ENCODE peak calls at places on chromosomes 13 and 19, in four cellular contexts. N, P, L and M are unnamed samples.
A peak's percentile ranks its signal among the peaks of the same experiment; 100 is the strongest.

GRCh38 chr13:113086991-113087922 is 18.3 kb upstream of the F7 start:
- DNase-seq in N (no peak), P (no peak), L (no peak), M (no peak)

GRCh38 chr19:42279902-42280760 is 11.1 kb downstream of the CIC start:
- DNase-seq in N (peak; percentile 85), P (peak; percentile 90), L (no peak), M (peak; percentile 99)

GRCh38 chr19:4102339-4103072 is 21.4 kb downstream of the MAP2K2 start:
- DNase-seq in N (no peak), P (no peak), L (no peak), M (no peak)

GRCh38 chr13:28636677-28637317 is 22.1 kb upstream of the POMP start:
- DNase-seq in N (peak; percentile 3), P (peak; percentile 57), L (no peak), M (peak; percentile 39)

GRCh38 chr13:114339779-114340534 is 25.7 kb downstream of the CHAMP1 start:
- DNase-seq in N (no peak), P (peak; percentile 52), L (no peak), M (peak; percentile 62)

GRCh38 chr13:93248627-93249047 is 22.0 kb downstream of the GPC6 start:
- DNase-seq in N (peak; percentile 78), P (no peak), L (no peak), M (no peak)

GRCh38 chr19:34831714-34832113 is 58.7 kb upstream of the ZNF599 start:
- DNase-seq in N (no peak), P (no peak), L (no peak), M (no peak)

GRCh38 chr19:1255186-1256161 is 7.1 kb downstream of the MIDN start:
- DNase-seq in N (no peak), P (no peak), L (no peak), M (no peak)

GRCh38 chr13:54989418-54989817 is 1960.8 kb downstream of the OLFM4 start:
- DNase-seq in N (no peak), P (no peak), L (no peak), M (no peak)

GRCh38 chr13:23778879-23779278 is 110.3 kb downstream of the MIPEP start:
- DNase-seq in N (no peak), P (no peak), L (no peak), M (no peak)

GRCh38 chr19:6736169-6736916 is 1.0 kb downstream of the GPR108 start:
- DNase-seq in N (no peak), P (peak; percentile 83), L (no peak), M (peak; percentile 70)

GRCh38 chr13:21333186-21333585 is 125.9 kb downstream of the ZDHHC20 start:
- DNase-seq in N (no peak), P (no peak), L (no peak), M (no peak)

GRCh38 chr19:27964165-27964564 is 1248.8 kb downstream of the UQCRFS1 start:
- DNase-seq in N (no peak), P (no peak), L (no peak), M (no peak)

GRCh38 chr13:68927387-68928026 is 1180.1 kb upstream of the ATXN8OS start:
- DNase-seq in N (no peak), P (no peak), L (no peak), M (peak; percentile 0)

GRCh38 chr19:27776020-27776419 is 1436.9 kb downstream of the UQCRFS1 start:
- DNase-seq in N (no peak), P (no peak), L (no peak), M (peak; percentile 44)

GRCh38 chr19:2015611-2015950 is at the start of gene BTBD2:
- DNase-seq in N (peak; percentile 17), P (peak; percentile 68), L (peak; percentile 16), M (peak; percentile 50)

GRCh38 chr13:35621989-35622388 is 145.5 kb upstream of the MAB21L1 start:
- DNase-seq in N (no peak), P (no peak), L (peak; percentile 9), M (no peak)

GRCh38 chr19:16385296-16385695 is 60.7 kb downstream of the KLF2 start:
- DNase-seq in N (no peak), P (no peak), L (no peak), M (no peak)

GRCh38 chr19:7924651-7925170 is 1.2 kb downstream of the CTXN1 start:
- DNase-seq in N (no peak), P (no peak), L (no peak), M (no peak)

GRCh38 chr19:4587527-4587926 is 28.0 kb upstream of the SEMA6B start:
- DNase-seq in N (no peak), P (no peak), L (no peak), M (no peak)

GRCh38 chr19:10009269-10009665 is 1.0 kb downstream of the COL5A3 start:
- DNase-seq in N (no peak), P (peak; percentile 62), L (no peak), M (peak; percentile 64)

GRCh38 chr19:35790981-35791813 is 15.8 kb downstream of the ARHGAP33 start:
- DNase-seq in N (peak; percentile 26), P (no peak), L (no peak), M (no peak)

GRCh38 chr19:12884202-12884601 is 2.8 kb downstream of the KLF1 start:
- DNase-seq in N (no peak), P (no peak), L (no peak), M (no peak)

GRCh38 chr13:51420681-51421476 is 32.0 kb downstream of the INTS6 start:
- DNase-seq in N (no peak), P (no peak), L (no peak), M (no peak)

GRCh38 chr13:40059540-40060232 is 404.2 kb downstream of the COG6 start:
- DNase-seq in N (no peak), P (no peak), L (no peak), M (no peak)

GRCh38 chr13:93286047-93286446 is 59.4 kb downstream of the GPC6 start:
- DNase-seq in N (no peak), P (no peak), L (no peak), M (no peak)

GRCh38 chr13:37736040-37736439 is 133.5 kb downstream of the TRPC4 start:
- DNase-seq in N (no peak), P (no peak), L (no peak), M (no peak)

GRCh38 chr13:51255556-51255955 is 33.4 kb downstream of the FAM124A start:
- DNase-seq in N (no peak), P (no peak), L (no peak), M (no peak)

GRCh38 chr19:31392514-31392913 is 43.3 kb upstream of the TSHZ3 start:
- DNase-seq in N (no peak), P (no peak), L (no peak), M (no peak)

GRCh38 chr19:21586341-21587116 is 81.1 kb downstream of the ZNF429 start:
- DNase-seq in N (no peak), P (peak; percentile 48), L (no peak), M (no peak)

GRCh38 chr13:40813662-40814454 is 24.4 kb downstream of the SLC25A15 start:
- DNase-seq in N (no peak), P (no peak), L (no peak), M (no peak)

GRCh38 chr19:50537306-50537685 is 23.6 kb upstream of the ASPDH start:
- DNase-seq in N (no peak), P (no peak), L (no peak), M (no peak)

GRCh38 chr13:82878536-82878935 is 1003.7 kb downstream of the SLITRK1 start:
- DNase-seq in N (peak; percentile 28), P (no peak), L (no peak), M (no peak)

GRCh38 chr13:94997126-94997525 is 284.8 kb upstream of the SOX21 start:
- DNase-seq in N (no peak), P (no peak), L (no peak), M (no peak)